ENCODE peak calls at places on chromosomes 13 and 19, in four cellular contexts. S is transverse colon, R is natural killer cell, F is mammary epithelial cell. M is an unnamed sample.

GRCh38 chr13:98820744-98821371 is 68.4 kb upstream of the SLC15A1 start:
- DNase-seq in S (no peak), R (no peak), F (no peak), M (no peak)

GRCh38 chr19:14300281-14300680 is 81.0 kb upstream of the ADGRE5 start:
- DNase-seq in S (peak), R (no peak), F (peak), M (no peak)

GRCh38 chr19:17496337-17496997 is 15.0 kb upstream of the PGLS start:
- DNase-seq in S (peak), R (peak), F (peak), M (peak)

GRCh38 chr19:41366089-41366488 is 2.1 kb upstream of the B9D2 start:
- DNase-seq in S (no peak), R (no peak), F (no peak), M (no peak)

GRCh38 chr19:7787602-7788177 is 24.6 kb downstream of the CLEC4M start:
- DNase-seq in S (no peak), R (no peak), F (no peak), M (no peak)

GRCh38 chr19:12833747-12834417 is 497 bp downstream of the RTBDN start:
- DNase-seq in S (peak), R (peak), F (no peak), M (no peak)

GRCh38 chr13:90493667-90494066 is 853.8 kb upstream of the MIR17HG start:
- DNase-seq in S (no peak), R (no peak), F (no peak), M (no peak)

GRCh38 chr13:42836930-42837329 is 55.5 kb downstream of the FAM216B start:
- DNase-seq in S (peak), R (no peak), F (no peak), M (no peak)

GRCh38 chr13:58018020-58018419 is 386.5 kb downstream of the PCDH17 start:
- DNase-seq in S (no peak), R (no peak), F (no peak), M (no peak)

GRCh38 chr19:41615207-41615606 is 11.7 kb downstream of the CEACAM4 start:
- DNase-seq in S (no peak), R (no peak), F (no peak), M (no peak)

GRCh38 chr13:100356889-100357288 is 231.7 kb downstream of the GGACT start:
- DNase-seq in S (no peak), R (no peak), F (no peak), M (no peak)

GRCh38 chr13:81781471-81781870 is 1440.5 kb upstream of the SPRY2 start:
- DNase-seq in S (no peak), R (no peak), F (no peak), M (no peak)

GRCh38 chr19:20359933-20360720 is 193.1 kb downstream of the ZNF486 start:
- DNase-seq in S (no peak), R (no peak), F (no peak), M (no peak)

GRCh38 chr19:36997843-36998235 is 80.4 kb upstream of the ZNF420 start:
- DNase-seq in S (no peak), R (no peak), F (no peak), M (no peak)

GRCh38 chr19:45717983-45718650 is 12.6 kb downstream of the FBXO46 start:
- DNase-seq in S (no peak), R (peak), F (no peak), M (no peak)

GRCh38 chr19:45713141-45713540 is 17.6 kb downstream of the FBXO46 start:
- DNase-seq in S (no peak), R (no peak), F (no peak), M (no peak)

GRCh38 chr19:45716314-45717130 is 14.2 kb downstream of the FBXO46 start:
- DNase-seq in S (peak), R (no peak), F (peak), M (no peak)

GRCh38 chr19:45715139-45715538 is 15.6 kb downstream of the FBXO46 start:
- DNase-seq in S (no peak), R (no peak), F (no peak), M (no peak)

GRCh38 chr19:45717131-45717982 is 13.3 kb downstream of the FBXO46 start:
- DNase-seq in S (peak), R (peak), F (peak), M (peak)
- TF ChIP-seq CTCF in S (no peak), R (no peak), F (peak), M (no peak)

GRCh38 chr19:28705008-28705407 is 507.9 kb downstream of the UQCRFS1 start:
- DNase-seq in S (no peak), R (no peak), F (peak), M (no peak)
- TF ChIP-seq CTCF in S (no peak), R (no peak), F (peak), M (no peak)

GRCh38 chr13:24606486-24607170 is 73.6 kb upstream of the ATP12A start:
- DNase-seq in S (no peak), R (no peak), F (no peak), M (no peak)

GRCh38 chr13:24610956-24611355 is 69.3 kb upstream of the ATP12A start:
- DNase-seq in S (no peak), R (no peak), F (no peak), M (no peak)

DNA sequence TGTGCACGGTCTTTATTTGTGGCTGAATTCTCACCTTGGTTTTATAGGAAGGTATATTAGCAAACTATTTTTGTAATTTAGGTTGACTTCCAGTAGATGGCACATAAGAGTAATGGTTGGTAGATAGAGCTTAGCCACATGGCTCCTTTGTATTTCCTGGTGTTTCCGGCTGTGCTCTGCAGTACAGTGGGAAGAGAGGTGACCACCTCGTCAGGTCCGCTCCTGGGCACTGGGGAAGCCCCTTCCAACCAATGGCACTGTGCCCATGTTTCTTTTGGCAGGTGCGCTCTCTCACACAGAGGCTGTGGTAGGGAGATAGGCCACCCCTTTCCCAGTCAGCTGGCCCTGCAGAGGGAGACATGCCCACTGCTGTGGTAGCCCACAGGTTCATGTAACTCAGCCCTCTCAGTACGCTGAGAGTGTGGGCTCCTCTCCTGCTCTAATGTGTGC is 74.3 kb upstream of the ATP12A start:
- DNase-seq in S (no peak), R (no peak), F (peak), M (no peak)
- TF ChIP-seq CTCF in S (peak), R (peak), F (peak), M (no peak)

GRCh38 chr19:799076-799881 is 2.0 kb downstream of the PTBP1 start:
- DNase-seq in S (peak), R (no peak), F (peak), M (no peak)
- TF ChIP-seq CTCF in S (no peak), R (no peak), F (peak), M (no peak)

GRCh38 chr19:32580353-32580900 is 563 bp upstream of the PDCD5 start:
- DNase-seq in S (no peak), R (no peak), F (no peak), M (no peak)

GRCh38 chr19:32576790-32577189 is 4.2 kb upstream of the PDCD5 start:
- DNase-seq in S (no peak), R (no peak), F (no peak), M (no peak)

GRCh38 chr19:32581704-32582164 is 744 bp downstream of the PDCD5 start:
- DNase-seq in S (peak), R (no peak), F (peak), M (no peak)

GRCh38 chr19:32580901-32581703 is at the start of gene PDCD5:
- DNase-seq in S (peak), R (peak), F (peak), M (peak)
- TF ChIP-seq CTCF in S (no peak), R (no peak), F (no peak), M (no peak)

GRCh38 chr19:29992233-29992867 is 50.3 kb downstream of the URI1 start:
- DNase-seq in S (no peak), R (no peak), F (no peak), M (no peak)
- TF ChIP-seq CTCF in S (no peak), R (no peak), F (no peak), M (no peak)

GRCh38 chr13:35879111-35879510 is 252.1 kb downstream of the DCLK1 start:
- DNase-seq in S (no peak), R (no peak), F (no peak), M (no peak)

GRCh38 chr13:35882722-35883497 is 248.3 kb downstream of the DCLK1 start:
- DNase-seq in S (no peak), R (no peak), F (no peak), M (no peak)

GRCh38 chr13:35884211-35884610 is 247.0 kb downstream of the DCLK1 start:
- DNase-seq in S (no peak), R (no peak), F (no peak), M (no peak)

GRCh38 chr13:35876601-35877000 is 254.6 kb downstream of the DCLK1 start:
- DNase-seq in S (no peak), R (no peak), F (no peak), M (no peak)

DNA sequence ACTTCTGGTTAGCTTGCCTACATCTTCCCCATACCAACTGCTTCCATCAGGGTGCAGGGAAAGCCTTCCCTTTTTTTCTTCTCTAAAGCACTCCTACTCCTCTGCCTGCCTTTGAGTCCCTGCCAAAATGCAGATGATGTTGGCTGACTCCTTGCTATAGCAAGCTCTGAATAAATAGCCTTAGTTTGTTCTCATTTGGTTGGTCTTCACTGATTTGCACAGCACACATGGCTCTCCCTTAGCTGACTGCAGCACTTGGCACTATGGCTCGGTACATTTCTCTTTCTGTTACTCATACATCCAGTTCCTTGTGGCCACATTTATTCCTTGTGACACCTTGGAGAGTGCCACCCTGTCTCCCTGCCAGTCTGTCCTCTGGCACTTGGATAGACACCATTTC is 249.8 kb downstream of the DCLK1 start:
- DNase-seq in S (no peak), R (no peak), F (no peak), M (no peak)
- TF ChIP-seq CTCF in S (no peak), R (no peak), F (no peak), M (no peak)

GRCh38 chr13:28753208-28753892 is 34.6 kb upstream of the SLC46A3 start:
- DNase-seq in S (peak), R (no peak), F (peak), M (no peak)
- TF ChIP-seq CTCF in S (no peak), R (no peak), F (no peak), M (no peak)

DNA sequence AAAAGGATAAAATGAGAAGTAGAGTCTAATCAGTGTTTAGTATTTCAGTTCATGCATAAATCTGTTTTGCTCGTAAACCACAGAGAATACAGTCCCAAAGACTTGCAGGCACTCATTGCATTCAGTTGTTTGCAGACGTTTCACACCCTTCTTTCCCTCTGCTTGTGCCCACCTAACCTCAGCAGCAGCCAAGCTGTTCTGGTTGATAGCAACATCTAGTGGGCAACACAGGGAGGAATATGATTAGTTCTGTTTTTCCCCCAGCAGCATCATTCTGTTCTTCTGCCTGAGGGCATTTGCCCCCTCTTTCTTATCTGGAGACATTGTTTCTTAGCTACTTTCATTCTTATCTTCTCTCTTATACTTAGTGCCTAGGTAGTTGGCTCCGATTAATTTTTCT is 135.6 kb downstream of the PAN3 start:
- DNase-seq in S (no peak), R (no peak), F (no peak), M (no peak)
- TF ChIP-seq CTCF in S (no peak), R (no peak), F (no peak), M (no peak)

GRCh38 chr19:48255376-48256303 is at the start of gene CARD8:
- DNase-seq in S (peak), R (peak), F (peak), M (peak)
- TF ChIP-seq CTCF in S (no peak), R (no peak), F (no peak), M (no peak)

M was measured in activated B cell treated with CpG ODN at 0.5 μM for 24 hours.